ENCODE peak calls at places on chromosomes 12 and 14, in five cellular contexts. One of them, this sample, is unnamed.

GRCh38 chr12:91637789-91638624 is 455.4 kb upstream of the DCN start:
- DNase-seq in WTC11: no peak
- DNase-seq in D341Med: no peak
- DNase-seq in stimulated activated CD4-positive, alpha-beta T cell treated with anti-CD3 and anti-CD28 coated beads, Interleukin-4, amount 100 ng/mL, for 24 hours: no peak
- DNase-seq in NCI-H1092 treated with DMSO at 0.1 percent for 48 hours: no peak
- DNase-seq in this sample: no peak

GRCh38 chr14:68526420-68527105 is 266.3 kb downstream of the ZFP36L1 start:
- DNase-seq in WTC11: no peak
- DNase-seq in D341Med: no peak
- DNase-seq in stimulated activated CD4-positive, alpha-beta T cell treated with anti-CD3 and anti-CD28 coated beads, Interleukin-4, amount 100 ng/mL, for 24 hours: no peak
- DNase-seq in NCI-H1092 treated with DMSO at 0.1 percent for 48 hours: no peak
- DNase-seq in this sample: no peak

GRCh38 chr14:102451064-102451352 is 58.6 kb downstream of the ANKRD9 start:
- DNase-seq in WTC11: no peak
- DNase-seq in D341Med: no peak
- DNase-seq in stimulated activated CD4-positive, alpha-beta T cell treated with anti-CD3 and anti-CD28 coated beads, Interleukin-4, amount 100 ng/mL, for 24 hours: no peak
- DNase-seq in NCI-H1092 treated with DMSO at 0.1 percent for 48 hours: no peak
- DNase-seq in this sample: no peak

GRCh38 chr12:106139422-106140141 is 828 bp upstream of the NUAK1 start:
- DNase-seq in WTC11: peak
- DNase-seq in D341Med: peak
- DNase-seq in stimulated activated CD4-positive, alpha-beta T cell treated with anti-CD3 and anti-CD28 coated beads, Interleukin-4, amount 100 ng/mL, for 24 hours: no peak
- DNase-seq in NCI-H1092 treated with DMSO at 0.1 percent for 48 hours: peak
- DNase-seq in this sample: peak

GRCh38 chr12:114396153-114396868 is 9.6 kb downstream of the TBX5 start:
- DNase-seq in WTC11: no peak
- DNase-seq in D341Med: no peak
- DNase-seq in stimulated activated CD4-positive, alpha-beta T cell treated with anti-CD3 and anti-CD28 coated beads, Interleukin-4, amount 100 ng/mL, for 24 hours: no peak
- DNase-seq in NCI-H1092 treated with DMSO at 0.1 percent for 48 hours: no peak
- DNase-seq in this sample: peak

GRCh38 chr14:53615254-53615653 is 341.4 kb downstream of the BMP4 start:
- DNase-seq in WTC11: no peak
- DNase-seq in D341Med: no peak
- DNase-seq in stimulated activated CD4-positive, alpha-beta T cell treated with anti-CD3 and anti-CD28 coated beads, Interleukin-4, amount 100 ng/mL, for 24 hours: no peak
- DNase-seq in NCI-H1092 treated with DMSO at 0.1 percent for 48 hours: no peak
- DNase-seq in this sample: no peak

GRCh38 chr14:74085047-74085637 is 386 bp downstream of the LIN52 start:
- DNase-seq in WTC11: peak
- DNase-seq in D341Med: peak
- DNase-seq in stimulated activated CD4-positive, alpha-beta T cell treated with anti-CD3 and anti-CD28 coated beads, Interleukin-4, amount 100 ng/mL, for 24 hours: no peak
- DNase-seq in NCI-H1092 treated with DMSO at 0.1 percent for 48 hours: peak
- DNase-seq in this sample: peak

GRCh38 chr12:113030875-113031525 is 25.5 kb upstream of the DTX1 start:
- DNase-seq in WTC11: peak
- DNase-seq in D341Med: peak
- DNase-seq in stimulated activated CD4-positive, alpha-beta T cell treated with anti-CD3 and anti-CD28 coated beads, Interleukin-4, amount 100 ng/mL, for 24 hours: peak
- DNase-seq in NCI-H1092 treated with DMSO at 0.1 percent for 48 hours: peak
- DNase-seq in this sample: peak

GRCh38 chr12:67441736-67442346 is 172.7 kb downstream of the CAND1 start:
- DNase-seq in WTC11: peak
- DNase-seq in D341Med: peak
- DNase-seq in stimulated activated CD4-positive, alpha-beta T cell treated with anti-CD3 and anti-CD28 coated beads, Interleukin-4, amount 100 ng/mL, for 24 hours: peak
- DNase-seq in NCI-H1092 treated with DMSO at 0.1 percent for 48 hours: peak
- DNase-seq in this sample: peak

GRCh38 chr14:104688755-104689619 is at the start of gene INF2:
- DNase-seq in WTC11: peak
- DNase-seq in D341Med: peak
- DNase-seq in stimulated activated CD4-positive, alpha-beta T cell treated with anti-CD3 and anti-CD28 coated beads, Interleukin-4, amount 100 ng/mL, for 24 hours: peak
- DNase-seq in NCI-H1092 treated with DMSO at 0.1 percent for 48 hours: peak
- DNase-seq in this sample: peak

GRCh38 chr14:35963209-35963608 is 137.1 kb downstream of the BRMS1L start:
- DNase-seq in WTC11: no peak
- DNase-seq in D341Med: peak
- DNase-seq in stimulated activated CD4-positive, alpha-beta T cell treated with anti-CD3 and anti-CD28 coated beads, Interleukin-4, amount 100 ng/mL, for 24 hours: no peak
- DNase-seq in NCI-H1092 treated with DMSO at 0.1 percent for 48 hours: no peak
- DNase-seq in this sample: peak

GRCh38 chr12:88150063-88150462 is 8.0 kb downstream of the TMTC3 start:
- DNase-seq in WTC11: no peak
- DNase-seq in D341Med: no peak
- DNase-seq in stimulated activated CD4-positive, alpha-beta T cell treated with anti-CD3 and anti-CD28 coated beads, Interleukin-4, amount 100 ng/mL, for 24 hours: no peak
- DNase-seq in NCI-H1092 treated with DMSO at 0.1 percent for 48 hours: no peak
- DNase-seq in this sample: no peak

GRCh38 chr12:52566847-52567291 is 6.8 kb downstream of the KRT74 start:
- DNase-seq in WTC11: no peak
- DNase-seq in D341Med: no peak
- DNase-seq in stimulated activated CD4-positive, alpha-beta T cell treated with anti-CD3 and anti-CD28 coated beads, Interleukin-4, amount 100 ng/mL, for 24 hours: no peak
- DNase-seq in NCI-H1092 treated with DMSO at 0.1 percent for 48 hours: no peak
- DNase-seq in this sample: no peak

GRCh38 chr14:104290756-104291122 is 152.4 kb downstream of the KIF26A start:
- DNase-seq in WTC11: peak
- DNase-seq in D341Med: peak
- DNase-seq in stimulated activated CD4-positive, alpha-beta T cell treated with anti-CD3 and anti-CD28 coated beads, Interleukin-4, amount 100 ng/mL, for 24 hours: no peak
- DNase-seq in NCI-H1092 treated with DMSO at 0.1 percent for 48 hours: no peak
- DNase-seq in this sample: no peak

GRCh38 chr12:121495746-121496145 is 85.1 kb downstream of the KDM2B start:
- DNase-seq in WTC11: no peak
- DNase-seq in D341Med: no peak
- DNase-seq in stimulated activated CD4-positive, alpha-beta T cell treated with anti-CD3 and anti-CD28 coated beads, Interleukin-4, amount 100 ng/mL, for 24 hours: no peak
- DNase-seq in NCI-H1092 treated with DMSO at 0.1 percent for 48 hours: no peak
- DNase-seq in this sample: no peak

GRCh38 chr12:104955703-104956102 is 2.4 kb downstream of the SLC41A2 start:
- DNase-seq in WTC11: no peak
- DNase-seq in D341Med: no peak
- DNase-seq in stimulated activated CD4-positive, alpha-beta T cell treated with anti-CD3 and anti-CD28 coated beads, Interleukin-4, amount 100 ng/mL, for 24 hours: no peak
- DNase-seq in NCI-H1092 treated with DMSO at 0.1 percent for 48 hours: no peak
- DNase-seq in this sample: no peak

GRCh38 chr14:75861161-75861621 is 120.6 kb downstream of the TGFB3 start:
- DNase-seq in WTC11: no peak
- DNase-seq in D341Med: no peak
- DNase-seq in stimulated activated CD4-positive, alpha-beta T cell treated with anti-CD3 and anti-CD28 coated beads, Interleukin-4, amount 100 ng/mL, for 24 hours: no peak
- DNase-seq in NCI-H1092 treated with DMSO at 0.1 percent for 48 hours: no peak
- DNase-seq in this sample: no peak

GRCh38 chr12:2228535-2228934 is 175.7 kb downstream of the CACNA1C start:
- DNase-seq in WTC11: no peak
- DNase-seq in D341Med: no peak
- DNase-seq in stimulated activated CD4-positive, alpha-beta T cell treated with anti-CD3 and anti-CD28 coated beads, Interleukin-4, amount 100 ng/mL, for 24 hours: no peak
- DNase-seq in NCI-H1092 treated with DMSO at 0.1 percent for 48 hours: no peak
- DNase-seq in this sample: no peak

GRCh38 chr14:89519000-89519399 is 102.0 kb upstream of the FOXN3 start:
- DNase-seq in WTC11: no peak
- DNase-seq in D341Med: no peak
- DNase-seq in stimulated activated CD4-positive, alpha-beta T cell treated with anti-CD3 and anti-CD28 coated beads, Interleukin-4, amount 100 ng/mL, for 24 hours: no peak
- DNase-seq in NCI-H1092 treated with DMSO at 0.1 percent for 48 hours: no peak
- DNase-seq in this sample: no peak

This sample was measured in HEK293T.